ENCODE peak calls at places on chromosomes 5 and 9, in five cellular contexts. X is epithelial cell of esophagus, E is body of pancreas, Z is RWPE1, G is activated B cell treated with CpG ODN at 0.5 μM for 24 hours. Y is an unnamed sample.

GRCh38 chr9:4929917-4930316 is 55.2 kb upstream of the JAK2 start:
- DNase-seq in Z (no peak), X (peak), E (no peak), G (no peak), Y (no peak)

GRCh38 chr5:75681125-75681830 is 36.0 kb downstream of the POC5 start:
- DNase-seq in E (no peak), G (no peak), X (peak), Z (peak), Y (peak)

GRCh38 chr9:122001491-122002201 is 91.5 kb downstream of the TTLL11 start:
- DNase-seq in E (no peak), X (no peak), G (no peak), Z (no peak), Y (no peak)

GRCh38 chr9:137218754-137219271 is 3.2 kb downstream of the RNF208 start:
- DNase-seq in G (no peak), E (peak), Z (no peak), X (peak), Y (no peak)

GRCh38 chr5:14900661-14901461 is 29.3 kb upstream of the ANKH start:
- DNase-seq in E (peak), X (peak), G (no peak), Z (no peak), Y (no peak)

GRCh38 chr9:6780690-6781089 is 22.9 kb downstream of the KDM4C start:
- DNase-seq in G (no peak), E (no peak), X (no peak), Z (no peak), Y (no peak)

GRCh38 chr5:81207009-81207408 is 26.1 kb upstream of the CKMT2 start:
- DNase-seq in E (peak), G (no peak), X (peak), Z (no peak), Y (no peak)

GRCh38 chr9:81669011-81669739 is 20.2 kb downstream of the TLE1 start:
- DNase-seq in X (no peak), E (no peak), G (no peak), Z (no peak), Y (peak)

GRCh38 chr5:76270214-76270613 is 132.9 kb upstream of the IQGAP2 start:
- DNase-seq in E (no peak), Z (peak), G (no peak), X (peak), Y (no peak)

GRCh38 chr9:118929317-118929716 is 439.9 kb downstream of the BRINP1 start:
- DNase-seq in X (peak), E (no peak), Z (no peak), G (no peak), Y (peak)

GRCh38 chr5:172573115-172573882 is 67.8 kb upstream of the NEURL1B start:
- DNase-seq in Z (no peak), G (no peak), E (no peak), X (no peak), Y (no peak)

GRCh38 chr9:109158656-109159055 is 8.4 kb downstream of the FRRS1L start:
- DNase-seq in G (no peak), X (no peak), E (no peak), Z (no peak), Y (no peak)

GRCh38 chr9:112757300-112757883 is 6.8 kb downstream of the SNX30 start:
- DNase-seq in G (no peak), E (no peak), Z (peak), X (peak), Y (no peak)

GRCh38 chr9:37943329-37944265 is 39.7 kb upstream of the SLC25A51 start:
- DNase-seq in Z (peak), G (no peak), E (peak), X (peak), Y (peak)

GRCh38 chr9:21933865-21934264 is 60.3 kb downstream of the CDKN2A start:
- DNase-seq in Z (no peak), X (peak), E (no peak), G (no peak), Y (no peak)

GRCh38 chr5:10145922-10146321 is 103.8 kb downstream of the ATPSCKMT start:
- DNase-seq in Z (peak), X (peak), G (no peak), E (no peak), Y (no peak)

GRCh38 chr9:78932849-78933627 is 636.1 kb downstream of the PSAT1 start:
- DNase-seq in X (peak), Z (peak), E (no peak), G (no peak), Y (no peak)

GRCh38 chr5:103006921-103007320 is 113.0 kb downstream of the GIN1 start:
- DNase-seq in X (no peak), Z (no peak), G (no peak), E (no peak), Y (no peak)

GRCh38 chr5:151068571-151069197 is 12.2 kb downstream of the TNIP1 start:
- DNase-seq in Z (no peak), E (no peak), G (peak), X (no peak), Y (no peak)

GRCh38 chr5:34622046-34622435 is 34.1 kb upstream of the RAI14 start:
- DNase-seq in Z (no peak), G (no peak), X (no peak), E (no peak), Y (peak)

GRCh38 chr5:77292026-77292757 is 81.7 kb downstream of the PDE8B start:
- DNase-seq in G (no peak), X (no peak), E (no peak), Z (no peak), Y (peak)

GRCh38 chr9:4769321-4770080 is 23.2 kb upstream of the RCL1 start:
- DNase-seq in E (no peak), Z (no peak), X (peak), G (no peak), Y (no peak)

GRCh38 chr9:126222363-126222834 is 104.2 kb upstream of the MVB12B start:
- DNase-seq in G (no peak), E (no peak), X (no peak), Z (no peak), Y (no peak)

GRCh38 chr9:127875306-127875966 is 2.0 kb downstream of the AK1 start:
- DNase-seq in E (no peak), X (no peak), Z (no peak), G (no peak), Y (peak)

GRCh38 chr5:57785946-57786345 is 303.3 kb upstream of the ACTBL2 start:
- DNase-seq in E (no peak), Z (no peak), X (no peak), G (no peak), Y (no peak)

GRCh38 chr5:88770290-88771257 is 112.4 kb downstream of the MEF2C start:
- DNase-seq in Z (no peak), E (no peak), X (peak), G (no peak), Y (no peak)
- TF ChIP-seq CTCF in Z (no peak), E (no peak), X (no peak), G (no peak), Y (no peak)

GRCh38 chr5:142982821-142983200 is 212.6 kb downstream of the ARHGAP26 start:
- DNase-seq in G (no peak), E (no peak), X (no peak), Z (no peak), Y (no peak)
- TF ChIP-seq CTCF in G (no peak), E (no peak), X (no peak), Z (no peak), Y (no peak)

DNA sequence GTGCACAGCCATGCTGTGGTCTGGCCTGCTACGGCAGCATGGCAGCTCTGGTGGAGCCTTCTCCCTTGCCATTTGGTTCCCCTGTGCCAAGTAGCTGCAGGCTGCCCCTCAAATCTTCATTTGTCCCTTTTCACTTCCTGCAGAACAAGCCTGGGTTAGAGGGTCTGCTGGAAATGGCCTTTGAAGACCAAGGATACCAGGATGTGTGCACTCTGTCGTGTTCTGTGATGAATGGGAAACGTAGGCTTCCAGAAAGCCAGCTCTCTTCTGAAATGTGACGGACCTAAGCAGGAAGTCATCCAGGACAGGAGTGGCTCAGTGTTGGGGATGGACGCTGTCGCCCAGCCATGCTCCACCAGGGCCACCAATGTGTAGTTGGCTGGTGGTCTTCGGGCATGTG is 3.5 kb upstream of the POMT1 start:
- DNase-seq in G (no peak), X (no peak), E (no peak), Z (no peak), Y (no peak)
- TF ChIP-seq CTCF in G (no peak), X (no peak), E (no peak), Z (no peak), Y (no peak)

GRCh38 chr5:143957455-143957854 is 145.5 kb downstream of the HMHB1 start:
- DNase-seq in G (no peak), X (no peak), Z (no peak), E (no peak), Y (no peak)
- TF ChIP-seq CTCF in G (no peak), X (peak), Z (no peak), E (no peak), Y (peak)